ENCODE peak calls at places on chromosomes 2 and 18, in ten cellular contexts. One of them, this sample, is unnamed.

GRCh38 chr2:100281521-100282438 is 40.5 kb downstream of the LONRF2 start:
- DNase-seq in fibroblast of mammary gland: peak
- DNase-seq in dorsolateral prefrontal cortex: peak
- DNase-seq in GM12878: no peak
- DNase-seq in lower leg skin: no peak
- DNase-seq in mucosa of descending colon: no peak
- DNase-seq in esophagus squamous epithelium: no peak
- DNase-seq in heart right ventricle: no peak
- DNase-seq in nephron progenitor cell: no peak
- DNase-seq in body of pancreas: no peak
- DNase-seq in this sample: no peak

GRCh38 chr2:239957681-239958181 is 67.4 kb downstream of the NDUFA10 start:
- DNase-seq in dorsolateral prefrontal cortex: no peak
- DNase-seq in body of pancreas: no peak
- DNase-seq in heart right ventricle: no peak
- DNase-seq in fibroblast of mammary gland: no peak
- DNase-seq in nephron progenitor cell: no peak
- DNase-seq in GM12878: no peak
- DNase-seq in lower leg skin: no peak
- DNase-seq in mucosa of descending colon: no peak
- DNase-seq in esophagus squamous epithelium: no peak
- DNase-seq in this sample: no peak

GRCh38 chr2:235225261-235225660 is 268.6 kb upstream of the AGAP1 start:
- DNase-seq in body of pancreas: no peak
- DNase-seq in dorsolateral prefrontal cortex: no peak
- DNase-seq in fibroblast of mammary gland: no peak
- DNase-seq in esophagus squamous epithelium: no peak
- DNase-seq in GM12878: no peak
- DNase-seq in lower leg skin: no peak
- DNase-seq in heart right ventricle: no peak
- DNase-seq in nephron progenitor cell: no peak
- DNase-seq in mucosa of descending colon: no peak
- DNase-seq in this sample: no peak

GRCh38 chr2:216829533-216829932 is 30.3 kb downstream of the TNP1 start:
- DNase-seq in lower leg skin: peak
- DNase-seq in body of pancreas: peak
- DNase-seq in mucosa of descending colon: peak
- DNase-seq in dorsolateral prefrontal cortex: no peak
- DNase-seq in fibroblast of mammary gland: peak
- DNase-seq in nephron progenitor cell: no peak
- DNase-seq in GM12878: no peak
- DNase-seq in heart right ventricle: peak
- DNase-seq in esophagus squamous epithelium: no peak
- DNase-seq in this sample: no peak

GRCh38 chr2:220670461-220670979 is 901.6 kb downstream of the EPHA4 start:
- DNase-seq in GM12878: no peak
- DNase-seq in esophagus squamous epithelium: no peak
- DNase-seq in dorsolateral prefrontal cortex: no peak
- DNase-seq in heart right ventricle: no peak
- DNase-seq in body of pancreas: no peak
- DNase-seq in lower leg skin: no peak
- DNase-seq in mucosa of descending colon: no peak
- DNase-seq in nephron progenitor cell: no peak
- DNase-seq in fibroblast of mammary gland: no peak
- DNase-seq in this sample: no peak

GRCh38 chr2:9145109-9145751 is 61.4 kb upstream of the ASAP2 start:
- DNase-seq in body of pancreas: no peak
- DNase-seq in GM12878: no peak
- DNase-seq in fibroblast of mammary gland: peak
- DNase-seq in nephron progenitor cell: no peak
- DNase-seq in lower leg skin: peak
- DNase-seq in mucosa of descending colon: no peak
- DNase-seq in esophagus squamous epithelium: no peak
- DNase-seq in dorsolateral prefrontal cortex: no peak
- DNase-seq in heart right ventricle: no peak
- DNase-seq in this sample: no peak

GRCh38 chr2:124988111-124988510 is 963.0 kb downstream of the CNTNAP5 start:
- DNase-seq in fibroblast of mammary gland: no peak
- DNase-seq in mucosa of descending colon: no peak
- DNase-seq in dorsolateral prefrontal cortex: no peak
- DNase-seq in body of pancreas: no peak
- DNase-seq in nephron progenitor cell: no peak
- DNase-seq in GM12878: no peak
- DNase-seq in lower leg skin: no peak
- DNase-seq in heart right ventricle: no peak
- DNase-seq in esophagus squamous epithelium: no peak
- DNase-seq in this sample: no peak

GRCh38 chr2:43421194-43421593 is 174.6 kb downstream of the THADA start:
- DNase-seq in GM12878: no peak
- DNase-seq in fibroblast of mammary gland: no peak
- DNase-seq in heart right ventricle: no peak
- DNase-seq in esophagus squamous epithelium: no peak
- DNase-seq in nephron progenitor cell: no peak
- DNase-seq in dorsolateral prefrontal cortex: no peak
- DNase-seq in mucosa of descending colon: no peak
- DNase-seq in body of pancreas: no peak
- DNase-seq in lower leg skin: no peak
- DNase-seq in this sample: no peak

GRCh38 chr2:206217743-206218520 is 56.5 kb upstream of the ZDBF2 start:
- DNase-seq in esophagus squamous epithelium: no peak
- DNase-seq in nephron progenitor cell: no peak
- DNase-seq in mucosa of descending colon: no peak
- DNase-seq in fibroblast of mammary gland: peak
- DNase-seq in dorsolateral prefrontal cortex: no peak
- DNase-seq in lower leg skin: no peak
- DNase-seq in heart right ventricle: no peak
- DNase-seq in body of pancreas: no peak
- DNase-seq in GM12878: no peak
- DNase-seq in this sample: no peak

GRCh38 chr2:74005786-74006185 is 21.1 kb downstream of the TET3 start:
- DNase-seq in body of pancreas: no peak
- DNase-seq in GM12878: no peak
- DNase-seq in fibroblast of mammary gland: peak
- DNase-seq in heart right ventricle: no peak
- DNase-seq in lower leg skin: no peak
- DNase-seq in mucosa of descending colon: no peak
- DNase-seq in nephron progenitor cell: no peak
- DNase-seq in esophagus squamous epithelium: no peak
- DNase-seq in dorsolateral prefrontal cortex: no peak
- DNase-seq in this sample: no peak

GRCh38 chr2:86809481-86810121 is 18.9 kb upstream of the CD8A start:
- DNase-seq in nephron progenitor cell: no peak
- DNase-seq in fibroblast of mammary gland: no peak
- DNase-seq in lower leg skin: no peak
- DNase-seq in esophagus squamous epithelium: no peak
- DNase-seq in heart right ventricle: no peak
- DNase-seq in GM12878: no peak
- DNase-seq in mucosa of descending colon: no peak
- DNase-seq in dorsolateral prefrontal cortex: no peak
- DNase-seq in body of pancreas: no peak
- DNase-seq in this sample: no peak

GRCh38 chr2:84924173-84925106 is 19.0 kb downstream of the TMSB10 start:
- DNase-seq in body of pancreas: peak
- DNase-seq in mucosa of descending colon: peak
- DNase-seq in heart right ventricle: peak
- DNase-seq in lower leg skin: peak
- DNase-seq in nephron progenitor cell: no peak
- DNase-seq in GM12878: peak
- DNase-seq in dorsolateral prefrontal cortex: no peak
- DNase-seq in fibroblast of mammary gland: peak
- DNase-seq in esophagus squamous epithelium: no peak
- DNase-seq in this sample: no peak

GRCh38 chr2:234032301-234032856 is 18.1 kb upstream of the SPP2 start:
- DNase-seq in body of pancreas: no peak
- DNase-seq in nephron progenitor cell: no peak
- DNase-seq in heart right ventricle: no peak
- DNase-seq in GM12878: no peak
- DNase-seq in mucosa of descending colon: no peak
- DNase-seq in lower leg skin: no peak
- DNase-seq in esophagus squamous epithelium: no peak
- DNase-seq in fibroblast of mammary gland: peak
- DNase-seq in dorsolateral prefrontal cortex: no peak
- DNase-seq in this sample: no peak

GRCh38 chr2:231541605-231542509 is 11.6 kb upstream of the NMUR1 start:
- DNase-seq in GM12878: no peak
- DNase-seq in lower leg skin: no peak
- DNase-seq in esophagus squamous epithelium: no peak
- DNase-seq in nephron progenitor cell: no peak
- DNase-seq in fibroblast of mammary gland: no peak
- DNase-seq in heart right ventricle: no peak
- DNase-seq in mucosa of descending colon: no peak
- DNase-seq in dorsolateral prefrontal cortex: no peak
- DNase-seq in body of pancreas: no peak
- DNase-seq in this sample: peak

GRCh38 chr2:147714582-147714981 is 130.2 kb upstream of the ACVR2A start:
- DNase-seq in GM12878: no peak
- DNase-seq in lower leg skin: no peak
- DNase-seq in dorsolateral prefrontal cortex: no peak
- DNase-seq in nephron progenitor cell: no peak
- DNase-seq in esophagus squamous epithelium: no peak
- DNase-seq in mucosa of descending colon: no peak
- DNase-seq in body of pancreas: no peak
- DNase-seq in fibroblast of mammary gland: no peak
- DNase-seq in heart right ventricle: no peak
- DNase-seq in this sample: no peak

GRCh38 chr18:5628512-5629255 is 84.9 kb upstream of the EPB41L3 start:
- DNase-seq in body of pancreas: peak
- DNase-seq in fibroblast of mammary gland: peak
- DNase-seq in mucosa of descending colon: peak
- DNase-seq in GM12878: no peak
- DNase-seq in dorsolateral prefrontal cortex: peak
- DNase-seq in lower leg skin: no peak
- DNase-seq in esophagus squamous epithelium: no peak
- DNase-seq in nephron progenitor cell: peak
- DNase-seq in heart right ventricle: peak
- DNase-seq in this sample: peak

GRCh38 chr18:5627756-5628511 is 84.1 kb upstream of the EPB41L3 start:
- DNase-seq in GM12878: no peak
- DNase-seq in heart right ventricle: peak
- DNase-seq in esophagus squamous epithelium: no peak
- DNase-seq in mucosa of descending colon: no peak
- DNase-seq in body of pancreas: no peak
- DNase-seq in fibroblast of mammary gland: no peak
- DNase-seq in lower leg skin: no peak
- DNase-seq in dorsolateral prefrontal cortex: no peak
- DNase-seq in nephron progenitor cell: no peak
- DNase-seq in this sample: no peak

GRCh38 chr18:5622905-5623304 is 79.1 kb upstream of the EPB41L3 start:
- DNase-seq in lower leg skin: no peak
- DNase-seq in body of pancreas: no peak
- DNase-seq in nephron progenitor cell: no peak
- DNase-seq in fibroblast of mammary gland: peak
- DNase-seq in GM12878: no peak
- DNase-seq in dorsolateral prefrontal cortex: no peak
- DNase-seq in heart right ventricle: no peak
- DNase-seq in mucosa of descending colon: no peak
- DNase-seq in esophagus squamous epithelium: no peak
- DNase-seq in this sample: no peak

GRCh38 chr18:5625076-5625475 is 81.3 kb upstream of the EPB41L3 start:
- DNase-seq in lower leg skin: no peak
- DNase-seq in GM12878: no peak
- DNase-seq in body of pancreas: no peak
- DNase-seq in fibroblast of mammary gland: no peak
- DNase-seq in dorsolateral prefrontal cortex: no peak
- DNase-seq in mucosa of descending colon: no peak
- DNase-seq in esophagus squamous epithelium: no peak
- DNase-seq in nephron progenitor cell: no peak
- DNase-seq in heart right ventricle: no peak
- DNase-seq in this sample: no peak

GRCh38 chr18:5626130-5626880 is 82.5 kb upstream of the EPB41L3 start:
- DNase-seq in heart right ventricle: no peak
- DNase-seq in GM12878: no peak
- DNase-seq in fibroblast of mammary gland: no peak
- DNase-seq in dorsolateral prefrontal cortex: no peak
- DNase-seq in lower leg skin: no peak
- DNase-seq in body of pancreas: no peak
- DNase-seq in esophagus squamous epithelium: no peak
- DNase-seq in nephron progenitor cell: no peak
- DNase-seq in mucosa of descending colon: no peak
- DNase-seq in this sample: no peak
- TF ChIP-seq CTCF in heart right ventricle: no peak
- TF ChIP-seq CTCF in GM12878: no peak
- TF ChIP-seq CTCF in fibroblast of mammary gland: no peak
- TF ChIP-seq CTCF in dorsolateral prefrontal cortex: no peak
- TF ChIP-seq CTCF in lower leg skin: no peak
- TF ChIP-seq CTCF in body of pancreas: no peak
- TF ChIP-seq CTCF in esophagus squamous epithelium: no peak
- TF ChIP-seq CTCF in nephron progenitor cell: no peak
- TF ChIP-seq CTCF in mucosa of descending colon: no peak
- TF ChIP-seq CTCF in this sample: no peak

DNA sequence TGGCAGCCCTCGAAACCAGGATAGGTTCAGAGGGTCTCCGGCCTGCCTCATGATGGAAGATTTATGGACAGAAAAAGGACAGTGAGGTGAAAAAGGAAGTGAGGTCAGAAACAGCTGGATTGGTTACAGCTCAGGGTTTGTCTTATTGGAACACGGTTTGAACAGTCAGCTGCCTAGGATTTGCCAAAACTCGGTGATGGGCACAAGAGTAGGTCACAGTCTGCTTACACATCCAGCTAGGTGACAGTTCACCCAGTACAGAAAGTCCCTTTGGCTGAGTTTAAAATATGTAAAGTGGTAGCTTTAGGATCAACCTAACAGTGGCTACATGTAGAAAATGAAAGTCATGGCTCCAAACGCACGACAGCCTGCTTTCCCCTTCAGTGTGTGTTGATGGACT is 165.1 kb downstream of the DCDC2C start:
- DNase-seq in heart right ventricle: no peak
- DNase-seq in lower leg skin: no peak
- DNase-seq in esophagus squamous epithelium: no peak
- DNase-seq in GM12878: no peak
- DNase-seq in dorsolateral prefrontal cortex: no peak
- DNase-seq in mucosa of descending colon: no peak
- DNase-seq in fibroblast of mammary gland: no peak
- DNase-seq in body of pancreas: no peak
- DNase-seq in nephron progenitor cell: no peak
- DNase-seq in this sample: no peak
- TF ChIP-seq CTCF in heart right ventricle: no peak
- TF ChIP-seq CTCF in lower leg skin: no peak
- TF ChIP-seq CTCF in esophagus squamous epithelium: no peak
- TF ChIP-seq CTCF in GM12878: no peak
- TF ChIP-seq CTCF in dorsolateral prefrontal cortex: no peak
- TF ChIP-seq CTCF in mucosa of descending colon: no peak
- TF ChIP-seq CTCF in fibroblast of mammary gland: no peak
- TF ChIP-seq CTCF in body of pancreas: no peak
- TF ChIP-seq CTCF in nephron progenitor cell: no peak
- TF ChIP-seq CTCF in this sample: no peak

GRCh38 chr2:203650860-203651613 is 55.4 kb upstream of the CD28 start:
- DNase-seq in mucosa of descending colon: peak
- DNase-seq in fibroblast of mammary gland: peak
- DNase-seq in nephron progenitor cell: no peak
- DNase-seq in esophagus squamous epithelium: no peak
- DNase-seq in GM12878: no peak
- DNase-seq in dorsolateral prefrontal cortex: peak
- DNase-seq in heart right ventricle: peak
- DNase-seq in body of pancreas: peak
- DNase-seq in lower leg skin: no peak
- DNase-seq in this sample: no peak
- TF ChIP-seq CTCF in mucosa of descending colon: peak
- TF ChIP-seq CTCF in fibroblast of mammary gland: peak
- TF ChIP-seq CTCF in nephron progenitor cell: no peak
- TF ChIP-seq CTCF in esophagus squamous epithelium: peak
- TF ChIP-seq CTCF in GM12878: peak
- TF ChIP-seq CTCF in dorsolateral prefrontal cortex: peak
- TF ChIP-seq CTCF in heart right ventricle: peak
- TF ChIP-seq CTCF in body of pancreas: peak
- TF ChIP-seq CTCF in lower leg skin: no peak
- TF ChIP-seq CTCF in this sample: no peak

GRCh38 chr2:172662099-172662498 is 73.5 kb upstream of the RAPGEF4 start:
- DNase-seq in GM12878: no peak
- DNase-seq in lower leg skin: no peak
- DNase-seq in dorsolateral prefrontal cortex: no peak
- DNase-seq in heart right ventricle: no peak
- DNase-seq in nephron progenitor cell: no peak
- DNase-seq in fibroblast of mammary gland: no peak
- DNase-seq in body of pancreas: no peak
- DNase-seq in esophagus squamous epithelium: no peak
- DNase-seq in mucosa of descending colon: no peak
- DNase-seq in this sample: no peak
- TF ChIP-seq CTCF in GM12878: no peak
- TF ChIP-seq CTCF in lower leg skin: no peak
- TF ChIP-seq CTCF in dorsolateral prefrontal cortex: no peak
- TF ChIP-seq CTCF in heart right ventricle: no peak
- TF ChIP-seq CTCF in nephron progenitor cell: no peak
- TF ChIP-seq CTCF in fibroblast of mammary gland: no peak
- TF ChIP-seq CTCF in body of pancreas: no peak
- TF ChIP-seq CTCF in esophagus squamous epithelium: no peak
- TF ChIP-seq CTCF in mucosa of descending colon: no peak
- TF ChIP-seq CTCF in this sample: no peak

This sample was measured in GM20000.